ENCODE peak calls at places on chromosomes 11 and 22, in four cellular contexts. D, E, R and B are unnamed samples.
A peak's percentile ranks its signal among the peaks of the same experiment; 100 is the strongest.

GRCh38 chr22:29707471-29707870 is 12.3 kb upstream of the CABP7 start:
- DNase-seq in D (no peak), E (no peak), R (no peak), B (no peak)

GRCh38 chr11:37849731-37850130 is 1251.7 kb upstream of the RAG2 start:
- DNase-seq in D (no peak), R (no peak), E (no peak), B (no peak)

GRCh38 chr11:33942954-33943353 is 51.1 kb upstream of the LMO2 start:
- DNase-seq in D (peak; percentile 74), R (peak; percentile 60), E (peak; percentile 58), B (peak; percentile 60)

GRCh38 chr11:28627690-28628255 is 519.6 kb downstream of the METTL15 start:
- DNase-seq in E (no peak), D (no peak), R (no peak), B (no peak)

GRCh38 chr11:3865388-3866193 is 10.1 kb downstream of the STIM1 start:
- DNase-seq in E (no peak), D (no peak), R (no peak), B (no peak)

GRCh38 chr11:2592559-2593392 is 107.0 kb downstream of the KCNQ1OT1 start:
- DNase-seq in R (peak; percentile 4), D (no peak), E (no peak), B (peak; percentile 44)

GRCh38 chr22:30310881-30311771 is 15.6 kb downstream of the TBC1D10A start:
- DNase-seq in E (peak; percentile 89), D (peak; percentile 86), R (no peak), B (peak; percentile 90)

GRCh38 chr22:47599753-47600152 is 837.3 kb downstream of the TBC1D22A start:
- DNase-seq in R (no peak), E (no peak), D (peak; percentile 15), B (no peak)

GRCh38 chr11:3056296-3057068 is 741 bp downstream of the CARS1 start:
- DNase-seq in R (no peak), E (no peak), D (no peak), B (no peak)

GRCh38 chr11:45872513-45873356 is 12.7 kb upstream of the MAPK8IP1 start:
- DNase-seq in E (peak; percentile 51), D (no peak), R (peak; percentile 51), B (peak; percentile 88)

GRCh38 chr11:12216542-12217422 is 106.4 kb downstream of the MICAL2 start:
- DNase-seq in E (peak; percentile 52), R (no peak), D (no peak), B (no peak)

GRCh38 chr22:25169278-25170031 is 30.2 kb upstream of the CRYBB3 start:
- DNase-seq in D (no peak), R (no peak), E (no peak), B (peak; percentile 86)

GRCh38 chr11:107858217-107859070 is at the start of gene SLC35F2:
- DNase-seq in E (peak; percentile 60), D (peak; percentile 44), R (peak; percentile 42), B (peak; percentile 37)
- TF ChIP-seq CTCF in E (no peak), D (no peak), R (no peak), B (no peak)

DNA sequence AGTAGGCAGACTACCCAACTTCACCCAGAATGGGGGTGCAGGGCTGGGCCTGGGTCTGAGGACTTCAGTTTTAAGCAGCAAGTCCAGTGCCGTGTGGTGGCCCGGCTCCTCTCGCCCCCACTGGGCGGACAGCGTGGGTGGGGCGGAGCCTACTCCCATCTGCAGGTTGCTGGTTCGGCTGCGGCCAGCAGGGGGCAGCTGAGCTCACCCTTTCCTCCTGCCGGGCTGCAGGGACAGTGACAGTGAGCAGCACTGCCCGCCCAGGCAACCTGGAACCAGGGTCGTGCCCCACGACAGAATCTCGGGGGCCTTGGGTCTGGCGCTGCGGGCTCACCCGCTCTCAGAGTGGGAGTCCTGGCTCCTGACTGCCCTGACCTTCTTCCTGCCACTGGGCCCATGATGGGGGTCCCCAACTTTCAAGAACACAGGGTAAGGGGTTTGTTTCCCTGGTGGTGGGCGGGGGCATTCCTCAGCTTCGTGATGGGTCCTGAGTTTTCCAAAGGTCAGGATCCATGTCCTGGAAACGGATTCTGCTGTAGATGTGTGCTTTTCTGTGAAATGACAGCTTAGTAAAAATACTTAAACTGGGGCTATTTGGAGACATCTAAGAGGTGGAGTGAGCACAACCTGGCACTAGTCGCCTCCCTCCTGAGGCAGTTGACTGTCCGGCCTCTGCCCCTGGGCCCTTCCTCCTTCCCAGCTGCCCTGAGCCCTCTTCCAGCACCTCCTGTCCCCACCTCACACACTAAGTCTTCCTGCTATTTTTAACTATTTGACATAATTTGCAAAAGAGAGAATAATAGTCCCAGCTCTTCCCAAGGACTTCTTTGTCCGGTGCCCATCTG is 6.0 kb upstream of the NEAT1 start:
- DNase-seq in D (peak; percentile 92), E (peak; percentile 95), R (peak; percentile 93), B (peak; percentile 96)
- H3K4me1 ChIP-seq in D (peaks cover 42% of the 10 kb centered on the region), E (peaks cover 78% of the 10 kb centered on the region), R (peaks cover 67% of the 10 kb centered on the region), B (peaks cover 58% of the 10 kb centered on the region)

DNA sequence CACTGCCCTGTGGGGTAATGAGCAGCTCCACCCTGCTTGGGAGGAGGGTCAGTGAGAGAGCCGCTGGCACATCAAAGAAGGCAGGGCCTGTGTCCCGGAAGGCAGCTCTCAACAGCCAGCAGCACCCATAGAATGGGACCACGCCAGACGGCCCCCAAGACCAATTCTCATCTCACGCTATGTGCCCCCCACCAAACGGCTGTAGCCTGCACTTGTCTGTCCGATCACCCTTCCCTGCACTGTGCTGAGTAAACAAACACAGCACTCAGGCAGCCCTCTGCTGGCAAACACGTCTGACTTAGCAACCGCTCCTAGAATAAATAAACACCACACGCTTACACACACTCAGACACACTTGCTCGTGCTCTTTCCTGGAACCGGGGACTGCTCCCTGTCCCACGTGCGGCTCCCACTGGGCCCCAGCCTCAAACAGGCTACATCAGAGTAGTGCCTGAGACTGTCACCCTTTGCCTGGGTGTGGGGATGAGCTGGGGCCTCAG is 53.2 kb upstream of the CDON start:
- DNase-seq in D (peak; percentile 90), E (peak; percentile 82), R (peak; percentile 61), B (no peak)
- TF ChIP-seq CTCF in D (peak; percentile 33), E (no peak), R (peak; percentile 15), B (no peak)

GRCh38 chr11:40118026-40118425 is 1341.4 kb downstream of the LRRC4C start:
- DNase-seq in E (no peak), D (no peak), R (no peak), B (no peak)
- H3K4me1 ChIP-seq in E (no peaks in the 10 kb centered on the region), D (no peaks in the 10 kb centered on the region), R (no peaks in the 10 kb centered on the region), B (no peaks in the 10 kb centered on the region)

GRCh38 chr11:65539401-65540289 is 14.8 kb downstream of the SCYL1 start:
- DNase-seq in D (no peak), E (peak; percentile 49), R (no peak), B (no peak)
- TF ChIP-seq CTCF in D (no peak), E (no peak), R (no peak), B (no peak)

DNA sequence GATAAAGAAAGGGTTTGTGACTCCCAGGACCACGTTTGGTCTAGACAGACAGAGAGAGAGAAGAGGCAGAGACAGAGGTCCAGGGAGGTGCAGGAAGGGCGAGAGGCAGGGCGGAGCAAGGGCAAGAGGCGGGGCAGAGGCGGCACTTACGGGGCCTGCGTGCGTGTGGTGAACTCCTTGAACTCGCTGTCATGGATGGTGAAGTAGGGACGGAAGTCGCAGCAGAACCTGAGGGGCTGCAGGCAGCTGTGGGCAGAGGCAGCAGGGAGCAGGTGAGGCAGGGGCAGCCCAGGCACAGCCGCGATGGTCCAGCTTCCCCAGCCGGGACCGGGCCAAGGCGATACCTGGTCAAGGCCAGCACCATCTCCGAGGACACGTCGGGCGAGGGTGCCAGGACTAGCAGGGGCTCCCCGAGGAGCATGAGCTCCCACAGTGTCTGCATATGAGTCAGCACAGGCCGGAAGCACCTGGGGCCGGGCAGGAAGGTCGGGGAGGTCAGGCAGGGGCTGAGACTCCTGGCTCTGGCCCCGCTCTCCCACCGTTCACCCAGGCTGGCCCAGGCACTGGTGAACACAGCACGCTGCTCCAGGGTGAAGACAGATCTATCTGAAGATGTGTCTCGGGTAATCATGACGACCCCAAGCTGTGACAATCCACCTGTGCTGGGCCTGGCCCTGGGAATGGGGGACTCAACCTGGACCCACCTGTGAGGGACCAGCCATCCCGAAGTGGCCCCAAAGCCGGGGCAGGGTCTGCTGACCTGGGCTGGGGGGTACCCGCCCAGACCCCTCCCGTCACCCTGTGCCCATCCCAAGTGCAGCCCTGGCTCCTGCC is 7.2 kb upstream of the PLXNB2 start:
- DNase-seq in D (no peak), R (peak; percentile 57), E (peak; percentile 51), B (peak; percentile 79)
- H3K4me1 ChIP-seq in D (peaks cover under 1% of the 10 kb centered on the region), R (no peaks in the 10 kb centered on the region), E (peaks cover 22% of the 10 kb centered on the region), B (peaks cover 12% of the 10 kb centered on the region)

GRCh38 chr11:48384670-48385069 is 18.4 kb upstream of the OR4C5 start:
- DNase-seq in D (no peak), E (no peak), R (no peak), B (no peak)
- TF ChIP-seq CTCF in D (no peak), E (no peak), R (no peak), B (no peak)

GRCh38 chr11:65526744-65527143 is 1.9 kb downstream of the SCYL1 start:
- DNase-seq in D (no peak), R (no peak), E (no peak), B (no peak)

GRCh38 chr11:65524010-65524746 is 705 bp upstream of the SCYL1 start:
- DNase-seq in R (no peak), E (peak; percentile 67), D (peak; percentile 67), B (peak; percentile 83)

GRCh38 chr11:65528819-65529350 is 4.0 kb downstream of the SCYL1 start:
- DNase-seq in E (no peak), D (no peak), R (no peak), B (peak; percentile 59)

GRCh38 chr11:65524747-65525658 is at the start of gene SCYL1:
- DNase-seq in R (peak; percentile 81), E (peak; percentile 86), D (peak; percentile 66), B (peak; percentile 79)

DNA sequence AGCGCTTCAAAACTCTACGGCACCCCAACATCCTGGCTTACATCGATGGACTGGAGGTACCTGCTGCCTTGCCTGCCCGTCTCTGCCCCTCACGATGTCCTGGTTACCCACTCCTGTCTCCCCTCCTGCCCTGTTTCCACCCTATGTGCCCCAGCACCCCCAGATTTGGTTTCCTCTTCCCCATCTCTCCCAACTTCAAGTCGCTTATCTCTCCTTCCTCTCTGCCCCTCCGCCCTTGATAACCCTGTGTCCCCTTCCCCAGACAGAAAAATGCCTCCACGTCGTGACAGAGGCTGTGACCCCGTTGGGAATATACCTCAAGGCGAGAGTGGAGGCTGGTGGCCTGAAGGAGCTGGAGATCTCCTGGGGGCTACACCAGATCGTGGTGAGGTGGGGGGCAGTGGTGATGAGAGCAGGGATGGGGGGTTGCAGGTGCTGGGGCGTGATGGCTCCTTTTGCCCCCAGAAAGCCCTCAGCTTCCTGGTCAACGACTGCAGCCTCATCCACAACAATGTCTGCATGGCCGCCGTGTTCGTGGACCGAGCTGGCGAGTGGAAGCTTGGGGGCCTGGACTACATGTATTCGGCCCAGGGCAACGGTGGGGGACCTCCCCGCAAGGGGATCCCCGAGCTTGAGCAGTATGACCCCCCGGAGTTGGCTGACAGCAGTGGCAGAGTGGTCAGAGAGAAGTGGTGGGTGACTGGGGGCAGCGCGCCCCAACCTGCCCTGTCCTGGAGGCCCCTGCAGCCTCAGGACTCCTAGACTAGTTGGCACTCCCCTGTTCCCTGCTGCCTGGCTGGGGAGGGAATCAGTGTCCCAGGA is 987 bp downstream of the SCYL1 start:
- DNase-seq in D (no peak), E (no peak), R (no peak), B (no peak)
- H3K4me1 ChIP-seq in D (peaks cover 18% of the 10 kb centered on the region), E (peaks cover 36% of the 10 kb centered on the region), R (peaks cover 17% of the 10 kb centered on the region), B (peaks cover 32% of the 10 kb centered on the region)

GRCh38 chr11:125579811-125580210 is 10.5 kb downstream of the EI24 start:
- DNase-seq in R (no peak), E (no peak), D (no peak), B (no peak)
- TF ChIP-seq CTCF in R (no peak), E (no peak), D (no peak), B (no peak)

DNA sequence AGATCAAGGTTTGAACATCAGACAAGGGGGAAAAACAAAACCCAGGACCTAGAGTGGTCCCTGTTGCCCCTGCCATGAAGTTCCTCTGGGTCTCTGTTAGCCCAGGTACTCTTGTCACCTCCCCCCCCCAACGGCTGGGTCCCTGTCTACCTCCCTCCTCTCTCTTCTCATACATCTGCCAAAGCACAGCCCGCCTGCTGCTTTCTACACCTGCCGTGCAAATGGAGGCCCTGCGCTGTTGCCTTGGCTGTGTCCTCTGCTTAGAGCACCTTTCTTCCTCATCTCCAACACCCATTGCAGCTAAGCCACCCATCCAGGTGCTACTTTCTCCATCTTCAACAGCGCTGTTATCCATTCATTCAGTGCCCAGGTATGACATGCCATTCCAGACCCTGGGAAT is 99.2 kb downstream of the TP53I11 start:
- DNase-seq in R (no peak), D (no peak), E (no peak), B (no peak)
- H3K4me1 ChIP-seq in R (no peaks in the 10 kb centered on the region), D (no peaks in the 10 kb centered on the region), E (peaks cover 61% of the 10 kb centered on the region), B (peaks cover 21% of the 10 kb centered on the region)